ENCODE peak calls at places on chromosome 6, in five cellular contexts. One of them, this sample, is unnamed.

GRCh38 chr6:40587240-40588069 is at the start of gene LRFN2:
- DNase-seq in trophoblast cell: peak; percentile 16
- DNase-seq in mesendoderm: peak; percentile 89
- DNase-seq in neuronal stem cell: peak; percentile 81
- DNase-seq in IMR-90: peak; percentile 53
- DNase-seq in this sample: peak; percentile 86

GRCh38 chr6:81401970-81402690 is 350.4 kb downstream of the TENT5A start:
- DNase-seq in mesendoderm: no peak
- DNase-seq in IMR-90: peak; percentile 52
- DNase-seq in trophoblast cell: no peak
- DNase-seq in neuronal stem cell: no peak
- DNase-seq in this sample: no peak

GRCh38 chr6:136989591-136990578 is 54.9 kb downstream of the IL20RA start:
- DNase-seq in mesendoderm: peak; percentile 89
- DNase-seq in trophoblast cell: no peak
- DNase-seq in neuronal stem cell: no peak
- DNase-seq in IMR-90: no peak
- DNase-seq in this sample: peak; percentile 84

GRCh38 chr6:160132776-160133338 is 11.2 kb downstream of the SLC22A1 start:
- DNase-seq in neuronal stem cell: no peak
- DNase-seq in IMR-90: peak; percentile 63
- DNase-seq in mesendoderm: no peak
- DNase-seq in trophoblast cell: no peak
- DNase-seq in this sample: no peak

GRCh38 chr6:25193147-25193864 is 85.9 kb upstream of the CARMIL1 start:
- DNase-seq in IMR-90: peak; percentile 95
- DNase-seq in neuronal stem cell: no peak
- DNase-seq in mesendoderm: no peak
- DNase-seq in trophoblast cell: no peak
- DNase-seq in this sample: no peak

GRCh38 chr6:39330057-39330456 is 7.6 kb upstream of the KCNK16 start:
- DNase-seq in IMR-90: no peak
- DNase-seq in mesendoderm: no peak
- DNase-seq in trophoblast cell: no peak
- DNase-seq in neuronal stem cell: no peak
- DNase-seq in this sample: no peak

GRCh38 chr6:52065621-52066020 is 21.8 kb downstream of the PKHD1 start:
- DNase-seq in trophoblast cell: peak; percentile 83
- DNase-seq in neuronal stem cell: no peak
- DNase-seq in mesendoderm: peak; percentile 76
- DNase-seq in IMR-90: no peak
- DNase-seq in this sample: no peak

GRCh38 chr6:132931313-132931712 is 116.9 kb downstream of the RPS12 start:
- DNase-seq in trophoblast cell: no peak
- DNase-seq in mesendoderm: no peak
- DNase-seq in neuronal stem cell: no peak
- DNase-seq in IMR-90: no peak
- DNase-seq in this sample: no peak

GRCh38 chr6:3359091-3359752 is 97.6 kb downstream of the SLC22A23 start:
- DNase-seq in IMR-90: peak; percentile 31
- DNase-seq in trophoblast cell: peak; percentile 78
- DNase-seq in neuronal stem cell: no peak
- DNase-seq in mesendoderm: no peak
- DNase-seq in this sample: no peak

GRCh38 chr6:11325431-11325830 is 93.0 kb upstream of the NEDD9 start:
- DNase-seq in mesendoderm: no peak
- DNase-seq in trophoblast cell: no peak
- DNase-seq in IMR-90: no peak
- DNase-seq in neuronal stem cell: no peak
- DNase-seq in this sample: no peak

GRCh38 chr6:11331136-11331535 is 98.7 kb upstream of the NEDD9 start:
- DNase-seq in mesendoderm: no peak
- DNase-seq in IMR-90: no peak
- DNase-seq in trophoblast cell: no peak
- DNase-seq in neuronal stem cell: no peak
- DNase-seq in this sample: no peak

GRCh38 chr6:11332463-11332862 is 100.0 kb upstream of the NEDD9 start:
- DNase-seq in trophoblast cell: no peak
- DNase-seq in neuronal stem cell: no peak
- DNase-seq in IMR-90: no peak
- DNase-seq in mesendoderm: no peak
- DNase-seq in this sample: no peak

GRCh38 chr6:11329841-11330765 is 97.6 kb upstream of the NEDD9 start:
- DNase-seq in trophoblast cell: no peak
- DNase-seq in IMR-90: no peak
- DNase-seq in mesendoderm: no peak
- DNase-seq in neuronal stem cell: no peak
- DNase-seq in this sample: no peak

GRCh38 chr6:11328613-11329247 is 96.3 kb upstream of the NEDD9 start:
- DNase-seq in trophoblast cell: peak; percentile 41
- DNase-seq in IMR-90: peak; percentile 80
- DNase-seq in neuronal stem cell: no peak
- DNase-seq in mesendoderm: no peak
- DNase-seq in this sample: no peak
- H2AK5ac ChIP-seq in trophoblast cell: no peak overlapping the region
- H2AK5ac ChIP-seq in IMR-90: peak overlapping the region; percentile 23
- H2AK5ac ChIP-seq in neuronal stem cell: no peak overlapping the region
- H2AK5ac ChIP-seq in mesendoderm: no peak overlapping the region
- H2AK5ac ChIP-seq in this sample: no peak overlapping the region

GRCh38 chr6:72328775-72329174 is 293.1 kb upstream of the KCNQ5 start:
- DNase-seq in mesendoderm: no peak
- DNase-seq in trophoblast cell: no peak
- DNase-seq in neuronal stem cell: no peak
- DNase-seq in IMR-90: no peak
- DNase-seq in this sample: no peak
- H2AK5ac ChIP-seq in mesendoderm: no peak overlapping the region
- H2AK5ac ChIP-seq in trophoblast cell: no peak overlapping the region
- H2AK5ac ChIP-seq in neuronal stem cell: no peak overlapping the region
- H2AK5ac ChIP-seq in IMR-90: no peak overlapping the region
- H2AK5ac ChIP-seq in this sample: no peak overlapping the region

GRCh38 chr6:144331610-144332009 is 46.5 kb downstream of the UTRN start:
- DNase-seq in mesendoderm: peak; percentile 88
- DNase-seq in trophoblast cell: peak; percentile 43
- DNase-seq in neuronal stem cell: no peak
- DNase-seq in IMR-90: peak; percentile 93
- DNase-seq in this sample: no peak

GRCh38 chr6:144334150-144334708 is 49.1 kb downstream of the UTRN start:
- DNase-seq in IMR-90: no peak
- DNase-seq in neuronal stem cell: no peak
- DNase-seq in mesendoderm: no peak
- DNase-seq in trophoblast cell: no peak
- DNase-seq in this sample: no peak

GRCh38 chr6:144330017-144330416 is 44.9 kb downstream of the UTRN start:
- DNase-seq in IMR-90: no peak
- DNase-seq in neuronal stem cell: no peak
- DNase-seq in trophoblast cell: no peak
- DNase-seq in mesendoderm: no peak
- DNase-seq in this sample: no peak

GRCh38 chr6:144330588-144330987 is 45.5 kb downstream of the UTRN start:
- DNase-seq in IMR-90: no peak
- DNase-seq in trophoblast cell: peak; percentile 94
- DNase-seq in neuronal stem cell: no peak
- DNase-seq in mesendoderm: peak; percentile 98
- DNase-seq in this sample: peak; percentile 94

DNA sequence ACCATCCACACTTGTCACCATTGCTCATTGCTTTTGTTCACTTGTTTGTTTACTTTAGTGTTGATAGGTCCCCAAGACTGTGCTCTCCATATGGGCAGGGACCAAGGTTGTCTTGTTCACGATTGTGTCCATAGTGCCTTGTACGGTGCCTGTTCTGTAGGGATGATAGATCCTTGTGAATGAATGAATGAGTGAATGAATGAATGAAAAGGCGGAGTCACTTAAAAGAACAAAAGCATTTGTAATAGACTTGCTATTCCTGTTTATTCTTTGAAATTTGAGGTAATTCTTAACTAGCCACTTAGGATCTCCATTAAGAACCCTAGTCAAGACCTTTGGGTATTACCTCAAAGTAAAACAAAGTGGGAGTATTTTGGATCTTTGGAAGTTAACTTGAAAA is 47.0 kb downstream of the UTRN start:
- DNase-seq in trophoblast cell: no peak
- DNase-seq in mesendoderm: no peak
- DNase-seq in neuronal stem cell: no peak
- DNase-seq in IMR-90: no peak
- DNase-seq in this sample: no peak
- H2AK5ac ChIP-seq in trophoblast cell: no peak overlapping the region
- H2AK5ac ChIP-seq in mesendoderm: no peak overlapping the region
- H2AK5ac ChIP-seq in neuronal stem cell: no peak overlapping the region
- H2AK5ac ChIP-seq in IMR-90: peak overlapping the region; percentile 20
- H2AK5ac ChIP-seq in this sample: peak overlapping the region; percentile 3

GRCh38 chr6:37145443-37145842 is 24.5 kb upstream of the PIM1 start:
- DNase-seq in mesendoderm: no peak
- DNase-seq in neuronal stem cell: no peak
- DNase-seq in trophoblast cell: peak; percentile 35
- DNase-seq in IMR-90: no peak
- DNase-seq in this sample: no peak

GRCh38 chr6:37146735-37147157 is 23.2 kb upstream of the PIM1 start:
- DNase-seq in trophoblast cell: peak; percentile 73
- DNase-seq in IMR-90: no peak
- DNase-seq in neuronal stem cell: no peak
- DNase-seq in mesendoderm: no peak
- DNase-seq in this sample: no peak

GRCh38 chr6:37149750-37150149 is 20.2 kb upstream of the PIM1 start:
- DNase-seq in mesendoderm: no peak
- DNase-seq in trophoblast cell: no peak
- DNase-seq in IMR-90: no peak
- DNase-seq in neuronal stem cell: no peak
- DNase-seq in this sample: no peak

GRCh38 chr6:37155394-37156312 is 14.3 kb upstream of the PIM1 start:
- DNase-seq in neuronal stem cell: no peak
- DNase-seq in trophoblast cell: no peak
- DNase-seq in mesendoderm: no peak
- DNase-seq in IMR-90: no peak
- DNase-seq in this sample: no peak

GRCh38 chr6:37150314-37150713 is 19.6 kb upstream of the PIM1 start:
- DNase-seq in trophoblast cell: no peak
- DNase-seq in IMR-90: no peak
- DNase-seq in mesendoderm: no peak
- DNase-seq in neuronal stem cell: no peak
- DNase-seq in this sample: no peak
- H2AK5ac ChIP-seq in trophoblast cell: no peak overlapping the region
- H2AK5ac ChIP-seq in IMR-90: peak overlapping the region; percentile 70
- H2AK5ac ChIP-seq in mesendoderm: no peak overlapping the region
- H2AK5ac ChIP-seq in neuronal stem cell: no peak overlapping the region
- H2AK5ac ChIP-seq in this sample: no peak overlapping the region

This sample was measured in H9.